ENCODE peak calls at places on chromosome 22, in five cellular contexts. Y is HL-60, B is cardiac muscle cell, G is dorsolateral prefrontal cortex, E is GM12865. H is an unnamed sample.

GRCh38 chr22:48423481-48423901 is 1404.2 kb downstream of the BRD1 start:
- DNase-seq in Y (no peak), G (no peak), E (no peak), B (no peak), H (no peak)

GRCh38 chr22:44261861-44262595 is 50.7 kb downstream of the SHISAL1 start:
- DNase-seq in Y (no peak), E (no peak), B (no peak), G (no peak), H (peak; percentile 44)

GRCh38 chr22:20068640-20069039 is 11.4 kb upstream of the DGCR8 start:
- DNase-seq in E (no peak), B (no peak), G (no peak), Y (no peak), H (no peak)

GRCh38 chr22:44625421-44625760 is 76.6 kb upstream of the PRR5 start:
- DNase-seq in G (no peak), B (no peak), E (no peak), Y (no peak), H (no peak)

GRCh38 chr22:44723801-44724200 is 21.8 kb downstream of the PRR5 start:
- DNase-seq in E (peak; percentile 47), Y (no peak), G (no peak), B (no peak), H (no peak)

GRCh38 chr22:17732251-17732854 is 41.9 kb downstream of the BID start:
- DNase-seq in G (no peak), E (no peak), B (no peak), Y (no peak), H (no peak)

GRCh38 chr22:19874307-19875060 is 19.8 kb upstream of the GNB1L start:
- DNase-seq in Y (no peak), G (peak; percentile 59), B (peak; percentile 87), E (no peak), H (no peak)

GRCh38 chr22:27644566-27644965 is 157.0 kb downstream of the MN1 start:
- DNase-seq in B (no peak), G (no peak), Y (no peak), E (no peak), H (no peak)

GRCh38 chr22:23306438-23306921 is 126.2 kb downstream of the BCR start:
- DNase-seq in Y (no peak), E (no peak), B (no peak), G (no peak), H (peak; percentile 63)

GRCh38 chr22:35307892-35308291 is 8.2 kb downstream of the TOM1 start:
- DNase-seq in Y (peak; percentile 14), E (no peak), G (no peak), B (no peak), H (no peak)

GRCh38 chr22:48954781-48955311 is 872.8 kb downstream of the BRD1 start:
- DNase-seq in B (no peak), E (no peak), G (no peak), Y (no peak), H (peak; percentile 32)

GRCh38 chr22:17118342-17118741 is 2.8 kb downstream of the TMEM121B start:
- DNase-seq in B (no peak), G (no peak), E (no peak), Y (no peak), H (no peak)

GRCh38 chr22:22978637-22979036 is 91.0 kb downstream of the IGLL5 start:
- DNase-seq in B (no peak), E (no peak), G (no peak), Y (no peak), H (no peak)

GRCh38 chr22:23791737-23792645 is 5.2 kb downstream of the SMARCB1 start:
- DNase-seq in G (no peak), B (no peak), E (no peak), Y (no peak), H (no peak)

GRCh38 chr22:25364281-25364680 is 144.8 kb downstream of the CRYBB2 start:
- DNase-seq in G (no peak), Y (no peak), E (no peak), B (no peak), H (no peak)

GRCh38 chr22:32708835-32709234 is 92.7 kb upstream of the TIMP3 start:
- DNase-seq in E (no peak), G (no peak), B (no peak), Y (no peak), H (no peak)

GRCh38 chr22:33105501-33105911 is 47.3 kb upstream of the SYN3 start:
- DNase-seq in Y (no peak), B (no peak), E (no peak), G (peak; percentile 84), H (no peak)

GRCh38 chr22:40709752-40710413 is 30.6 kb downstream of the MCHR1 start:
- DNase-seq in E (no peak), G (no peak), B (no peak), Y (no peak), H (peak; percentile 49)

GRCh38 chr22:33918676-33919590 is 1.3 kb downstream of the LARGE1 start:
- DNase-seq in Y (no peak), E (no peak), B (no peak), G (no peak), H (no peak)

GRCh38 chr22:45742866-45743450 is 71.3 kb downstream of the ATXN10 start:
- DNase-seq in E (no peak), G (no peak), B (no peak), Y (peak; percentile 68), H (no peak)

GRCh38 chr22:20434773-20435172 is 2.9 kb downstream of the SCARF2 start:
- DNase-seq in G (no peak), E (no peak), B (no peak), Y (no peak), H (no peak)

GRCh38 chr22:43057641-43058040 is 31.6 kb downstream of the TTLL1 start:
- DNase-seq in G (no peak), B (no peak), Y (no peak), E (no peak), H (no peak)

GRCh38 chr22:43066134-43066533 is 23.1 kb downstream of the TTLL1 start:
- DNase-seq in G (no peak), E (no peak), Y (no peak), B (no peak), H (no peak)

GRCh38 chr22:43060213-43060612 is 29.0 kb downstream of the TTLL1 start:
- DNase-seq in E (peak; percentile 46), Y (peak; percentile 18), B (peak; percentile 46), G (no peak), H (peak; percentile 42)
- TF ChIP-seq CTCF in E (peak; percentile 67), Y (peak; percentile 37), B (peak; percentile 67), G (peak; percentile 44), H (no peak)

DNA sequence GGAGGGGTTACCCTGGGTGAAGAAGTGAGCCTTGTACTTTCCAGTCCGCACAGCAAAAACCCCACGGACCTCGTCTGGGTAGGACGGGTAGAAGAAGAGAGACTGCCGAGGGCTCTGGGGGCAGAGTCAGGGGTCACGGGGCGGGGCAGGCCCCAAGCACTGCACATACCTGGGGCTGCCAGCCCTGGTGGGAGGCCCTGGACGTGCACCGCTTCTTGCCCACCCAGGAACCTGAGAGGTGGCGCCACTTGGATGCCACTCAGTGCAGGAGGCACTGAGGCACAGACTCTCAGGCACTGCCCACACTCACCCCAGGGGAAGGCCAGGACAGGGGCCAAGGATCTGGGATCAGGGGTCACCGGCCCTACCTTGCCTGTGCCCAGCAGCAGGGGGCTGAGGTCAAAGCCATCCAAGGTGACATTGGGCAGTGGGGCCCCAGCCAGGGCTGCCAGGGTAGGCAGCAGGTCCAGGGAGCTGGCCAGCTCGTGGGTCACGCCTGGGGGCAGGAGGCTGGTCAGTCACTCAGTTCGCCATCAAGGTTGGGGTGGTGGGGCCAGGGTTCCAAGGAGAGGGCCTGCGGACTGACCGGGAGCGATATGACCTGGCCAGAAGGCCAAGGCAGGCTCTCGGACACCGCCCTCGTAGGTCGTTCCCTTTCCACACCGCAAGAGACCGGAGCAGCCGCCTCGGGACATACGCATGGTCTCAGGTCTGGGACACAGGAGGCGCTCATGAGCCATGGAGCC is 2.2 kb downstream of the ARSA start:
- DNase-seq in G (no peak), Y (no peak), E (no peak), B (no peak), H (peak; percentile 10)
- TF ChIP-seq CTCF in G (no peak), Y (no peak), E (no peak), B (no peak), H (no peak)

GRCh38 chr22:46844606-46845210 is 82.3 kb downstream of the TBC1D22A start:
- DNase-seq in G (no peak), Y (no peak), B (no peak), E (no peak), H (no peak)

GRCh38 chr22:46843691-46844297 is 81.3 kb downstream of the TBC1D22A start:
- DNase-seq in B (no peak), G (no peak), Y (no peak), E (no peak), H (no peak)

GRCh38 chr22:46846832-46847355 is 84.4 kb downstream of the TBC1D22A start:
- DNase-seq in G (no peak), Y (no peak), B (no peak), E (no peak), H (no peak)

GRCh38 chr22:46846154-46846831 is 83.8 kb downstream of the TBC1D22A start:
- DNase-seq in E (no peak), B (no peak), G (no peak), Y (no peak), H (no peak)

DNA sequence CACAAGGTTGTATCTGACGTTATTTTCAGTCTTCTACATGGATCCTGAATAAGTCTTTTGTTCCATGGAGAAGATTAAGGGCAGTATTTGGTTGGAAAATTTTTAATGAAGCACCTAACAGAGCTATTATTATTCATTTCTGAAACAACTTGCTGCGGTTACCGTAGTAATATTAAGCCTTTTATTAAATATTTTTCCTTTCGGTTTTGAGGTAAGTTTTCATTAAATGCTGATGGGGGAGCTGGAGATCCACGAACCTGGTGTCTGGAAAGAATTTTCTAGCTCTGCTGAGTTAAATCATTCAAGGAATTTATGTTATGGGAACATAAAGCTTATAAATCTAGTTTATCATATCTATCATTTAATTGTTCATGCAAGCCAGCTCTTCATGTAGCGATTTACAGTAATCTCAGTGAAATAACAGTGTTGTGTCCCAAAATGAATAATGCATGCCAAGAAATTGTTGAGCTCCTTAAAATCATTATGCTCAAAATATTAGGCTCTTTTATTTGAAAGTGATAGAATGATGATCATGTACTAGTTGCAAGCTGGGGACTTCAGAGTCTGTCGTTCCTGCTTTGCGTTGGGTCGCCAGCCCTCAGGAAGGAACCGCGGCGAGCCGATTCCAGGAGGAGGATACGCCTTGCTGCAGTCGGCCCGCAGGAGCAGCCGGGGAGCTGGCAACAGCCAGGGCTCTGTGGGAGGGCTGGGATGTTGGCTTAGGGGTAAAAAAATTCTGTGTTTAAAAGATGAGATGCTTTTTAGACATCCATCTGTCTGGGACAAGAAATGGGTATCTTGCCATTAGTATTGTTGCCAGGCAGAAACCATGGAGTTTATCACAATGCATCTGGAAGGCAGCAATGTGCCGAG is 83.1 kb downstream of the TBC1D22A start:
- DNase-seq in B (no peak), E (no peak), Y (no peak), G (peak; percentile 59), H (no peak)
- TF ChIP-seq CTCF in B (peak; percentile 57), E (no peak), Y (no peak), G (peak; percentile 56), H (peak; percentile 43)

DNA sequence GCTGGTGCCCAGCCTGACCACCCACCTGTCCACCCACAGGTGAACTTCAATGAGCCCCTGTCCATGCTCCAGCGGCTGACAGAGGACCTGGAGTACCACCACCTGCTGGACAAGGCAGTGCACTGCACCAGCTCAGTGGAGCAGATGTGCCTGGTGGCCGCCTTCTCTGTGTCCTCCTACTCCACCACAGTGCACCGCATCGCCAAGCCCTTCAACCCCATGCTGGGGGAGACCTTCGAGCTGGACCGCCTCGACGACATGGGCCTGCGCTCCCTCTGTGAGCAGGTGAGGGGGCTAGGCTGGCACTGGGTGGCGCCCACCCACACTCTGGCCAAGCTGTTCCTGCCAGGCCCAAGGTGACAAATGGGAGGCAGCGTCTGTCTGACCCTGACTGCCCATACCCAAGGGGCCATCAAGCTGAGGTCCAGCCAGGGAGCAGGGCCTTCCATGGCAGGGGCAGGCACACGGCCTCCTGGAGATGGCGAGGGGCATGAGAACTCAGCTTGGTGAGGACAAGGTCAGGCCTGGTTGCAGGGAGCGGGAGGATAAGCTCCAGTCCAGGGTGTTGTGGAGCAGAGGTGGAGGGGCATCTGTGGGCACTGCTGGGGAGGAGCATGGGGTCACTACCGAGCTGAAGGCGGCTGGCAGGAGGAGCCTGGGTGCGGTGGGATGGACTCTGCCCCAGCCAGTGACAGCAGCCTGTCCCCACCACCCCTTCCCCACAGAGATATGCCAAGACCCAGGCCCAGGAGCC is 77.7 kb downstream of the MORC2 start:
- DNase-seq in B (peak; percentile 51), G (no peak), Y (no peak), E (peak; percentile 49), H (peak; percentile 56)
- TF ChIP-seq CTCF in B (peak; percentile 77), G (peak; percentile 71), Y (peak; percentile 81), E (peak; percentile 90), H (peak; percentile 69)

H was measured in testis.